ENCODE peak calls at places on chromosomes 7 and 10, in ten cellular contexts. One of them, this sample, is unnamed.

GRCh38 chr10:12928571-12928970 is 72.9 kb downstream of the CCDC3 start:
- DNase-seq in head of caudate nucleus: no peak
- DNase-seq in ELR: no peak
- DNase-seq in cardiac fibroblast: no peak
- DNase-seq in stimulated activated CD8-positive, alpha-beta memory T cell treated with anti-CD3 and anti-CD28 coated beads, Interleukin-7, amount 100 ng/mL, for 1 hour: no peak
- DNase-seq in WERI-Rb-1: peak
- DNase-seq in HEK293T: no peak
- DNase-seq in lung: no peak
- DNase-seq in stomach: no peak
- DNase-seq in H54: no peak
- DNase-seq in this sample: no peak

GRCh38 chr10:78306358-78306757 is 272.7 kb downstream of the RPS24 start:
- DNase-seq in head of caudate nucleus: no peak
- DNase-seq in ELR: no peak
- DNase-seq in cardiac fibroblast: no peak
- DNase-seq in stimulated activated CD8-positive, alpha-beta memory T cell treated with anti-CD3 and anti-CD28 coated beads, Interleukin-7, amount 100 ng/mL, for 1 hour: no peak
- DNase-seq in WERI-Rb-1: no peak
- DNase-seq in HEK293T: no peak
- DNase-seq in lung: no peak
- DNase-seq in stomach: no peak
- DNase-seq in H54: no peak
- DNase-seq in this sample: no peak

GRCh38 chr7:27459021-27459728 is 203.5 kb downstream of the HIBADH start:
- DNase-seq in head of caudate nucleus: no peak
- DNase-seq in ELR: peak
- DNase-seq in cardiac fibroblast: peak
- DNase-seq in stimulated activated CD8-positive, alpha-beta memory T cell treated with anti-CD3 and anti-CD28 coated beads, Interleukin-7, amount 100 ng/mL, for 1 hour: no peak
- DNase-seq in WERI-Rb-1: no peak
- DNase-seq in HEK293T: no peak
- DNase-seq in lung: no peak
- DNase-seq in stomach: no peak
- DNase-seq in H54: no peak
- DNase-seq in this sample: no peak

GRCh38 chr10:18474111-18474455 is 177.3 kb downstream of the NSUN6 start:
- DNase-seq in head of caudate nucleus: peak
- DNase-seq in ELR: no peak
- DNase-seq in cardiac fibroblast: no peak
- DNase-seq in stimulated activated CD8-positive, alpha-beta memory T cell treated with anti-CD3 and anti-CD28 coated beads, Interleukin-7, amount 100 ng/mL, for 1 hour: no peak
- DNase-seq in WERI-Rb-1: no peak
- DNase-seq in HEK293T: no peak
- DNase-seq in lung: no peak
- DNase-seq in stomach: no peak
- DNase-seq in H54: no peak
- DNase-seq in this sample: no peak

GRCh38 chr7:22972207-22972606 is 41.7 kb downstream of the HYCC1 start:
- DNase-seq in head of caudate nucleus: no peak
- DNase-seq in ELR: no peak
- DNase-seq in cardiac fibroblast: no peak
- DNase-seq in stimulated activated CD8-positive, alpha-beta memory T cell treated with anti-CD3 and anti-CD28 coated beads, Interleukin-7, amount 100 ng/mL, for 1 hour: no peak
- DNase-seq in WERI-Rb-1: no peak
- DNase-seq in HEK293T: no peak
- DNase-seq in lung: no peak
- DNase-seq in stomach: no peak
- DNase-seq in H54: no peak
- DNase-seq in this sample: no peak

GRCh38 chr7:129095258-129095657 is 40.3 kb upstream of the TNPO3 start:
- DNase-seq in head of caudate nucleus: no peak
- DNase-seq in ELR: no peak
- DNase-seq in cardiac fibroblast: no peak
- DNase-seq in stimulated activated CD8-positive, alpha-beta memory T cell treated with anti-CD3 and anti-CD28 coated beads, Interleukin-7, amount 100 ng/mL, for 1 hour: no peak
- DNase-seq in WERI-Rb-1: no peak
- DNase-seq in HEK293T: no peak
- DNase-seq in lung: no peak
- DNase-seq in stomach: no peak
- DNase-seq in H54: no peak
- DNase-seq in this sample: no peak

GRCh38 chr7:155464183-155464582 is 6.3 kb downstream of the EN2 start:
- DNase-seq in head of caudate nucleus: no peak
- DNase-seq in ELR: no peak
- DNase-seq in cardiac fibroblast: no peak
- DNase-seq in stimulated activated CD8-positive, alpha-beta memory T cell treated with anti-CD3 and anti-CD28 coated beads, Interleukin-7, amount 100 ng/mL, for 1 hour: no peak
- DNase-seq in WERI-Rb-1: no peak
- DNase-seq in HEK293T: no peak
- DNase-seq in lung: no peak
- DNase-seq in stomach: no peak
- DNase-seq in H54: no peak
- DNase-seq in this sample: no peak

GRCh38 chr10:74738985-74739567 is 87.3 kb upstream of the KAT6B start:
- DNase-seq in head of caudate nucleus: no peak
- DNase-seq in ELR: peak
- DNase-seq in cardiac fibroblast: peak
- DNase-seq in stimulated activated CD8-positive, alpha-beta memory T cell treated with anti-CD3 and anti-CD28 coated beads, Interleukin-7, amount 100 ng/mL, for 1 hour: no peak
- DNase-seq in WERI-Rb-1: no peak
- DNase-seq in HEK293T: no peak
- DNase-seq in lung: no peak
- DNase-seq in stomach: no peak
- DNase-seq in H54: no peak
- DNase-seq in this sample: peak

GRCh38 chr7:158611541-158611940 is 23.9 kb upstream of the PTPRN2 start:
- DNase-seq in head of caudate nucleus: peak
- DNase-seq in ELR: no peak
- DNase-seq in cardiac fibroblast: no peak
- DNase-seq in stimulated activated CD8-positive, alpha-beta memory T cell treated with anti-CD3 and anti-CD28 coated beads, Interleukin-7, amount 100 ng/mL, for 1 hour: no peak
- DNase-seq in WERI-Rb-1: no peak
- DNase-seq in HEK293T: no peak
- DNase-seq in lung: no peak
- DNase-seq in stomach: no peak
- DNase-seq in H54: no peak
- DNase-seq in this sample: no peak

GRCh38 chr10:10364916-10365315 is 652.8 kb upstream of the CELF2 start:
- DNase-seq in head of caudate nucleus: peak
- DNase-seq in ELR: no peak
- DNase-seq in cardiac fibroblast: no peak
- DNase-seq in stimulated activated CD8-positive, alpha-beta memory T cell treated with anti-CD3 and anti-CD28 coated beads, Interleukin-7, amount 100 ng/mL, for 1 hour: no peak
- DNase-seq in WERI-Rb-1: no peak
- DNase-seq in HEK293T: no peak
- DNase-seq in lung: no peak
- DNase-seq in stomach: no peak
- DNase-seq in H54: no peak
- DNase-seq in this sample: no peak

GRCh38 chr7:92621026-92621540 is 30.9 kb upstream of the FAM133B start:
- DNase-seq in head of caudate nucleus: peak
- DNase-seq in ELR: peak
- DNase-seq in cardiac fibroblast: peak
- DNase-seq in stimulated activated CD8-positive, alpha-beta memory T cell treated with anti-CD3 and anti-CD28 coated beads, Interleukin-7, amount 100 ng/mL, for 1 hour: peak
- DNase-seq in WERI-Rb-1: peak
- DNase-seq in HEK293T: peak
- DNase-seq in lung: peak
- DNase-seq in stomach: peak
- DNase-seq in H54: no peak
- DNase-seq in this sample: peak

GRCh38 chr10:31999261-31999660 is 57.0 kb downstream of the KIF5B start:
- DNase-seq in head of caudate nucleus: no peak
- DNase-seq in ELR: peak
- DNase-seq in cardiac fibroblast: peak
- DNase-seq in stimulated activated CD8-positive, alpha-beta memory T cell treated with anti-CD3 and anti-CD28 coated beads, Interleukin-7, amount 100 ng/mL, for 1 hour: no peak
- DNase-seq in WERI-Rb-1: no peak
- DNase-seq in HEK293T: no peak
- DNase-seq in lung: no peak
- DNase-seq in stomach: no peak
- DNase-seq in H54: no peak
- DNase-seq in this sample: no peak

GRCh38 chr10:44199991-44200655 is 184.8 kb downstream of the CXCL12 start:
- DNase-seq in head of caudate nucleus: no peak
- DNase-seq in ELR: no peak
- DNase-seq in cardiac fibroblast: no peak
- DNase-seq in stimulated activated CD8-positive, alpha-beta memory T cell treated with anti-CD3 and anti-CD28 coated beads, Interleukin-7, amount 100 ng/mL, for 1 hour: no peak
- DNase-seq in WERI-Rb-1: no peak
- DNase-seq in HEK293T: no peak
- DNase-seq in lung: no peak
- DNase-seq in stomach: no peak
- DNase-seq in H54: no peak
- DNase-seq in this sample: no peak

GRCh38 chr10:71371750-71372166 is 25.0 kb upstream of the CDH23 start:
- DNase-seq in head of caudate nucleus: no peak
- DNase-seq in ELR: no peak
- DNase-seq in cardiac fibroblast: no peak
- DNase-seq in stimulated activated CD8-positive, alpha-beta memory T cell treated with anti-CD3 and anti-CD28 coated beads, Interleukin-7, amount 100 ng/mL, for 1 hour: no peak
- DNase-seq in WERI-Rb-1: peak
- DNase-seq in HEK293T: no peak
- DNase-seq in lung: no peak
- DNase-seq in stomach: no peak
- DNase-seq in H54: no peak
- DNase-seq in this sample: peak

GRCh38 chr10:65550761-65551160 is 1375.1 kb upstream of the LRRTM3 start:
- DNase-seq in head of caudate nucleus: no peak
- DNase-seq in ELR: no peak
- DNase-seq in cardiac fibroblast: no peak
- DNase-seq in stimulated activated CD8-positive, alpha-beta memory T cell treated with anti-CD3 and anti-CD28 coated beads, Interleukin-7, amount 100 ng/mL, for 1 hour: no peak
- DNase-seq in WERI-Rb-1: no peak
- DNase-seq in HEK293T: no peak
- DNase-seq in lung: no peak
- DNase-seq in stomach: no peak
- DNase-seq in H54: no peak
- DNase-seq in this sample: no peak

GRCh38 chr10:70271996-70272924 is 11.5 kb downstream of the NPFFR1 start:
- DNase-seq in head of caudate nucleus: no peak
- DNase-seq in ELR: no peak
- DNase-seq in cardiac fibroblast: no peak
- DNase-seq in stimulated activated CD8-positive, alpha-beta memory T cell treated with anti-CD3 and anti-CD28 coated beads, Interleukin-7, amount 100 ng/mL, for 1 hour: no peak
- DNase-seq in WERI-Rb-1: no peak
- DNase-seq in HEK293T: no peak
- DNase-seq in lung: no peak
- DNase-seq in stomach: peak
- DNase-seq in H54: no peak
- DNase-seq in this sample: peak

GRCh38 chr7:112573302-112574039 is 92.7 kb downstream of the LSMEM1 start:
- DNase-seq in head of caudate nucleus: no peak
- DNase-seq in ELR: peak
- DNase-seq in cardiac fibroblast: no peak
- DNase-seq in stimulated activated CD8-positive, alpha-beta memory T cell treated with anti-CD3 and anti-CD28 coated beads, Interleukin-7, amount 100 ng/mL, for 1 hour: no peak
- DNase-seq in WERI-Rb-1: no peak
- DNase-seq in HEK293T: peak
- DNase-seq in lung: no peak
- DNase-seq in stomach: no peak
- DNase-seq in H54: no peak
- DNase-seq in this sample: no peak

GRCh38 chr10:26573674-26574073 is 123.8 kb upstream of the PDSS1 start:
- DNase-seq in head of caudate nucleus: no peak
- DNase-seq in ELR: peak
- DNase-seq in cardiac fibroblast: no peak
- DNase-seq in stimulated activated CD8-positive, alpha-beta memory T cell treated with anti-CD3 and anti-CD28 coated beads, Interleukin-7, amount 100 ng/mL, for 1 hour: no peak
- DNase-seq in WERI-Rb-1: no peak
- DNase-seq in HEK293T: no peak
- DNase-seq in lung: no peak
- DNase-seq in stomach: no peak
- DNase-seq in H54: no peak
- DNase-seq in this sample: no peak

GRCh38 chr7:98360221-98361124 is 40.4 kb downstream of the BAIAP2L1 start:
- DNase-seq in head of caudate nucleus: no peak
- DNase-seq in ELR: no peak
- DNase-seq in cardiac fibroblast: no peak
- DNase-seq in stimulated activated CD8-positive, alpha-beta memory T cell treated with anti-CD3 and anti-CD28 coated beads, Interleukin-7, amount 100 ng/mL, for 1 hour: no peak
- DNase-seq in WERI-Rb-1: peak
- DNase-seq in HEK293T: no peak
- DNase-seq in lung: peak
- DNase-seq in stomach: peak
- DNase-seq in H54: no peak
- DNase-seq in this sample: no peak